ENCODE peak calls at places on chromosomes 4 and X, in four cellular contexts. One of them, this sample, is unnamed.

GRCh38 chr4:163157157-163157556 is 9.5 kb downstream of the NAF1 start:
- DNase-seq in activated CD8-positive, alpha-beta memory T cell treated with anti-CD3 and anti-CD28 coated beads for 48 hours: no peak
- DNase-seq in nephron progenitor cell: no peak
- DNase-seq in left colon: no peak
- DNase-seq in this sample: no peak

GRCh38 chrX:123450217-123450616 is 266.1 kb downstream of the GRIA3 start:
- DNase-seq in activated CD8-positive, alpha-beta memory T cell treated with anti-CD3 and anti-CD28 coated beads for 48 hours: no peak
- DNase-seq in nephron progenitor cell: no peak
- DNase-seq in left colon: no peak
- DNase-seq in this sample: no peak

GRCh38 chr4:14871676-14872430 is 130.4 kb upstream of the CPEB2 start:
- DNase-seq in activated CD8-positive, alpha-beta memory T cell treated with anti-CD3 and anti-CD28 coated beads for 48 hours: no peak
- DNase-seq in nephron progenitor cell: peak; percentile 10
- DNase-seq in left colon: peak; percentile 54
- DNase-seq in this sample: peak; percentile 54

GRCh38 chrX:47540754-47541538 is 20.1 kb upstream of the ARAF start:
- DNase-seq in activated CD8-positive, alpha-beta memory T cell treated with anti-CD3 and anti-CD28 coated beads for 48 hours: no peak
- DNase-seq in nephron progenitor cell: peak; percentile 47
- DNase-seq in left colon: peak; percentile 47
- DNase-seq in this sample: peak; percentile 54

GRCh38 chrX:154793084-154793483 is 12.2 kb downstream of the MPP1 start:
- DNase-seq in activated CD8-positive, alpha-beta memory T cell treated with anti-CD3 and anti-CD28 coated beads for 48 hours: no peak
- DNase-seq in nephron progenitor cell: no peak
- DNase-seq in left colon: no peak
- DNase-seq in this sample: no peak

GRCh38 chrX:5702890-5703289 is 525.8 kb downstream of the NLGN4X start:
- DNase-seq in activated CD8-positive, alpha-beta memory T cell treated with anti-CD3 and anti-CD28 coated beads for 48 hours: no peak
- DNase-seq in nephron progenitor cell: no peak
- DNase-seq in left colon: no peak
- DNase-seq in this sample: no peak

GRCh38 chr4:176185068-176185467 is 10.3 kb downstream of the SPATA4 start:
- DNase-seq in activated CD8-positive, alpha-beta memory T cell treated with anti-CD3 and anti-CD28 coated beads for 48 hours: no peak
- DNase-seq in nephron progenitor cell: no peak
- DNase-seq in left colon: no peak
- DNase-seq in this sample: no peak

GRCh38 chr4:145722561-145722960 is 42.6 kb downstream of the C4orf51 start:
- DNase-seq in activated CD8-positive, alpha-beta memory T cell treated with anti-CD3 and anti-CD28 coated beads for 48 hours: no peak
- DNase-seq in nephron progenitor cell: no peak
- DNase-seq in left colon: no peak
- DNase-seq in this sample: no peak

GRCh38 chr4:3766791-3767561 is 791 bp downstream of the ADRA2C start:
- DNase-seq in activated CD8-positive, alpha-beta memory T cell treated with anti-CD3 and anti-CD28 coated beads for 48 hours: no peak
- DNase-seq in nephron progenitor cell: peak; percentile 64
- DNase-seq in left colon: no peak
- DNase-seq in this sample: no peak

GRCh38 chrX:44071847-44072545 is 98.8 kb upstream of the NDP start:
- DNase-seq in activated CD8-positive, alpha-beta memory T cell treated with anti-CD3 and anti-CD28 coated beads for 48 hours: no peak
- DNase-seq in nephron progenitor cell: no peak
- DNase-seq in left colon: no peak
- DNase-seq in this sample: no peak

GRCh38 chrX:29555465-29556091 is 659.8 kb upstream of the MAGEB2 start:
- DNase-seq in activated CD8-positive, alpha-beta memory T cell treated with anti-CD3 and anti-CD28 coated beads for 48 hours: no peak
- DNase-seq in nephron progenitor cell: no peak
- DNase-seq in left colon: no peak
- DNase-seq in this sample: no peak

GRCh38 chr4:2354127-2354526 is 64.3 kb downstream of the ZFYVE28 start:
- DNase-seq in activated CD8-positive, alpha-beta memory T cell treated with anti-CD3 and anti-CD28 coated beads for 48 hours: no peak
- DNase-seq in nephron progenitor cell: no peak
- DNase-seq in left colon: no peak
- DNase-seq in this sample: peak; percentile 31

GRCh38 chrX:103187953-103188475 is 26.9 kb upstream of the BEX4 start:
- DNase-seq in activated CD8-positive, alpha-beta memory T cell treated with anti-CD3 and anti-CD28 coated beads for 48 hours: no peak
- DNase-seq in nephron progenitor cell: no peak
- DNase-seq in left colon: no peak
- DNase-seq in this sample: no peak

GRCh38 chr4:47930971-47931804 is 16.8 kb upstream of the NFXL1 start:
- DNase-seq in activated CD8-positive, alpha-beta memory T cell treated with anti-CD3 and anti-CD28 coated beads for 48 hours: no peak
- DNase-seq in nephron progenitor cell: no peak
- DNase-seq in left colon: no peak
- DNase-seq in this sample: peak; percentile 55

This sample was measured in Peyer's patch.